ENCODE peak calls at places on chromosomes 13 and 19, in five cellular contexts. A is fibroblast of pulmonary artery; L is KG1; F is stimulated activated CD8-positive, alpha-beta memory T cell treated with anti-CD3 and anti-CD28 coated beads, Interleukin-7, amount 100 ng/mL, for 1 hour; U is NCI-H1436 treated with DMSO at 0.1 percent for 48 hours. D is an unnamed sample.

GRCh38 chr13:41065098-41065497 is 3.8 kb downstream of the WBP4 start:
- DNase-seq in A (peak; percentile 67), L (no peak), F (no peak), U (no peak), D (peak; percentile 69)

GRCh38 chr19:3683866-3684816 is 16.1 kb downstream of the PIP5K1C start:
- DNase-seq in A (peak; percentile 77), L (no peak), F (no peak), U (no peak), D (peak; percentile 56)

GRCh38 chr13:29369060-29369743 is 226.3 kb downstream of the SLC7A1 start:
- DNase-seq in A (peak; percentile 60), L (peak; percentile 32), F (no peak), U (no peak), D (peak; percentile 53)

GRCh38 chr19:10339380-10339960 is at the start of gene ICAM3:
- DNase-seq in A (no peak), L (peak; percentile 71), F (peak; percentile 36), U (no peak), D (no peak)

GRCh38 chr13:61880576-61881283 is 465.1 kb upstream of the PCDH20 start:
- DNase-seq in A (peak; percentile 41), L (no peak), F (no peak), U (no peak), D (peak; percentile 18)

GRCh38 chr19:48556163-48556562 is 4.2 kb downstream of the SULT2B1 start:
- DNase-seq in A (peak; percentile 72), L (no peak), F (no peak), U (no peak), D (peak; percentile 64)

GRCh38 chr19:58559275-58560006 is 1.0 kb upstream of the UBE2M start:
- DNase-seq in A (peak; percentile 92), L (no peak), F (no peak), U (no peak), D (peak; percentile 94)

GRCh38 chr13:20131057-20131832 is 29.6 kb downstream of the GJA3 start:
- DNase-seq in A (no peak), L (no peak), F (no peak), U (no peak), D (no peak)

GRCh38 chr19:52231154-52231565 is 38.2 kb upstream of the ZNF766 start:
- DNase-seq in A (peak; percentile 24), L (no peak), F (no peak), U (no peak), D (peak; percentile 49)

GRCh38 chr19:39126593-39127187 is 1.1 kb downstream of the PAK4 start:
- DNase-seq in A (peak; percentile 31), L (no peak), F (no peak), U (no peak), D (no peak)

GRCh38 chr13:45851171-45851889 is at the start of gene SIAH3:
- DNase-seq in A (peak; percentile 18), L (no peak), F (no peak), U (no peak), D (peak; percentile 80)

D was measured in astrocyte of the hippocampus.